ENCODE peak calls at places on chromosomes 1 and 21, in six cellular contexts. V is activated T-helper 1 cell treated with anti-CD3 and anti-CD28 coated beads, Interleukin-12 subunit alpha, Interleukin-12 subunit beta, Interleukin-2, Interleukin-4 antibody, amounts not matched to agents 30 ng/mL and 10 ng/mL and 1 ng/mL, durations not matched to agents 14 hours and 24 hours and 36 hours; L is renal cortical epithelial cell; H is NCI-H1694 treated with DMSO at 0.1 percent for 48 hours; Q is endothelial cell; R is cardiac fibroblast. W is an unnamed sample.

GRCh38 chr1:117658676-117659075 is 52.8 kb downstream of the TENT5C start:
- DNase-seq in V (peak), H (no peak), L (no peak), Q (no peak), R (no peak), W (peak)

GRCh38 chr1:24894002-24894401 is 36.1 kb downstream of the RUNX3 start:
- DNase-seq in L (no peak), H (no peak), Q (no peak), V (no peak), R (no peak), W (peak)

GRCh38 chr1:159091547-159092397 is 15.2 kb upstream of the AIM2 start:
- DNase-seq in Q (no peak), V (no peak), L (peak), H (no peak), R (peak), W (no peak)

GRCh38 chr1:161020573-161021167 is at the start of gene F11R:
- DNase-seq in H (no peak), L (no peak), Q (peak), V (no peak), R (peak), W (peak)

GRCh38 chr1:110421159-110421777 is 13.8 kb upstream of the LAMTOR5 start:
- DNase-seq in V (no peak), L (peak), R (peak), H (no peak), Q (no peak), W (no peak)

GRCh38 chr1:112744019-112744578 is 29.0 kb upstream of the PPM1J start:
- DNase-seq in R (peak), H (no peak), L (peak), V (no peak), Q (peak), W (peak)

GRCh38 chr1:27341525-27342252 is at the start of gene SYTL1:
- DNase-seq in R (peak), L (peak), Q (peak), H (peak), V (peak), W (peak)

GRCh38 chr1:230306158-230306557 is 120.0 kb downstream of the PGBD5 start:
- DNase-seq in R (no peak), H (no peak), L (no peak), Q (no peak), V (no peak), W (peak)

GRCh38 chr1:32501865-32502264 is 37.0 kb downstream of the ZBTB8B start:
- DNase-seq in H (no peak), Q (peak), R (peak), V (no peak), L (no peak), W (no peak)

GRCh38 chr1:184932319-184932718 is 42.0 kb downstream of the NIBAN1 start:
- DNase-seq in V (no peak), Q (no peak), R (no peak), H (no peak), L (no peak), W (no peak)

GRCh38 chr1:115477071-115477470 is 139.0 kb upstream of the NGF start:
- DNase-seq in H (no peak), R (no peak), Q (no peak), L (no peak), V (no peak), W (no peak)

GRCh38 chr1:44084998-44085675 is 33.5 kb upstream of the KLF17 start:
- DNase-seq in L (peak), Q (no peak), H (no peak), V (no peak), R (peak), W (no peak)

GRCh38 chr1:171642197-171642596 is 10.3 kb downstream of the MYOC start:
- DNase-seq in R (no peak), V (no peak), L (no peak), H (no peak), Q (no peak), W (no peak)

GRCh38 chr1:52574594-52574993 is 21.7 kb upstream of the TUT4 start:
- DNase-seq in R (peak), Q (no peak), V (no peak), L (peak), H (no peak), W (no peak)

GRCh38 chr1:32884726-32885125 is 1.6 kb upstream of the HPCA start:
- DNase-seq in Q (no peak), H (peak), R (no peak), L (no peak), V (no peak), W (no peak)

GRCh38 chr21:32463889-32464300 is 51.4 kb downstream of the EVA1C start:
- DNase-seq in R (peak), Q (no peak), V (no peak), H (no peak), L (peak), W (no peak)

GRCh38 chr21:46223217-46223616 is 5.4 kb downstream of the LSS start:
- DNase-seq in Q (no peak), V (no peak), H (no peak), R (no peak), L (no peak), W (no peak)

GRCh38 chr1:240030236-240030635 is 61.4 kb upstream of the FMN2 start:
- DNase-seq in H (no peak), R (peak), Q (no peak), L (peak), V (no peak), W (no peak)

GRCh38 chr1:32806910-32807523 is 10.1 kb downstream of the YARS1 start:
- DNase-seq in R (peak), L (no peak), Q (no peak), V (no peak), H (no peak), W (no peak)

GRCh38 chr21:39696620-39697019 is 48.4 kb upstream of the IGSF5 start:
- DNase-seq in R (no peak), L (peak), Q (no peak), H (no peak), V (no peak), W (no peak)

W was measured in stimulated activated naive CD8-positive, alpha-beta T cell treated with anti-CD3 and anti-CD28 coated beads, Interleukin-15, Interleukin-2, amounts not matched to agents 100 U/mL and 50 U/mL, for 24 hours.